ENCODE peak calls at places on chromosome 13, in five cellular contexts. Z is hepatocyte, K is endothelial cell of umbilical vein, H is K562, D is GM23338. N is an unnamed sample.

GRCh38 chr13:45340422-45341033 is 455 bp downstream of the TPT1 start:
- DNase-seq in Z (peak; percentile 95), K (peak; percentile 89), H (peak; percentile 70), D (peak; percentile 93), N (no peak)

GRCh38 chr13:85655040-85655439 is 144.2 kb downstream of the SLITRK6 start:
- DNase-seq in Z (no peak), K (no peak), H (no peak), D (no peak), N (no peak)

GRCh38 chr13:49220035-49220855 is at the start of gene MLNR:
- DNase-seq in Z (peak; percentile 46), K (peak; percentile 14), H (peak; percentile 42), D (peak; percentile 76), N (no peak)

GRCh38 chr13:111486801-111487200 is 166.4 kb downstream of the TEX29 start:
- DNase-seq in Z (no peak), K (no peak), H (no peak), D (no peak), N (no peak)

GRCh38 chr13:66477816-66478215 is 752.3 kb downstream of the PCDH9 start:
- DNase-seq in Z (no peak), K (no peak), H (no peak), D (no peak), N (no peak)

GRCh38 chr13:107734891-107735620 is 480.3 kb downstream of the LIG4 start:
- DNase-seq in Z (no peak), K (no peak), H (no peak), D (no peak), N (no peak)

GRCh38 chr13:96824110-96824509 is 170.2 kb downstream of the OXGR1 start:
- DNase-seq in Z (no peak), K (no peak), H (no peak), D (no peak), N (no peak)

GRCh38 chr13:60165391-60166099 is 1.8 kb upstream of the DIAPH3 start:
- DNase-seq in Z (no peak), K (no peak), H (no peak), D (no peak), N (no peak)

GRCh38 chr13:80850771-80851170 is 509.8 kb upstream of the SPRY2 start:
- DNase-seq in Z (no peak), K (no peak), H (no peak), D (peak; percentile 23), N (no peak)

GRCh38 chr13:34070006-34070405 is 252.1 kb downstream of the RFC3 start:
- DNase-seq in Z (no peak), K (peak; percentile 40), H (no peak), D (no peak), N (peak; percentile 15)

GRCh38 chr13:27920677-27921420 is 1.0 kb downstream of the PDX1 start:
- DNase-seq in Z (no peak), K (no peak), H (no peak), D (peak; percentile 52), N (no peak)
- TF ChIP-seq EZH2 in Z (peak; percentile 6), K (peak; percentile 44), H (no peak), D (peak; percentile 98), N (peak; percentile 84)

GRCh38 chr13:77697208-77698103 is at the start of gene SLAIN1:
- DNase-seq in Z (peak; percentile 87), K (peak; percentile 61), H (peak; percentile 84), D (peak; percentile 94), N (no peak)
- TF ChIP-seq EZH2 in Z (no peak), K (no peak), H (no peak), D (no peak), N (peak; percentile 87)

GRCh38 chr13:27953671-27954405 is 15.3 kb downstream of the CDX2 start:
- DNase-seq in Z (peak; percentile 93), K (peak; percentile 64), H (peak; percentile 56), D (peak; percentile 92), N (no peak)
- TF ChIP-seq EZH2 in Z (peak; percentile 35), K (peak; percentile 75), H (no peak), D (peak; percentile 96), N (peak; percentile 85)

GRCh38 chr13:24747248-24748151 is 16.5 kb upstream of the RNF17 start:
- DNase-seq in Z (peak; percentile 40), K (peak; percentile 12), H (no peak), D (peak; percentile 79), N (no peak)
- TF ChIP-seq EZH2 in Z (no peak), K (peak; percentile 33), H (no peak), D (peak; percentile 77), N (no peak)

GRCh38 chr13:94966380-94966779 is 254.0 kb upstream of the SOX21 start:
- DNase-seq in Z (no peak), K (no peak), H (no peak), D (no peak), N (no peak)
- TF ChIP-seq EZH2 in Z (no peak), K (no peak), H (no peak), D (no peak), N (no peak)

GRCh38 chr13:73248711-73249580 is 190.1 kb downstream of the KLF5 start:
- DNase-seq in Z (peak; percentile 29), K (no peak), H (no peak), D (peak; percentile 18), N (peak; percentile 59)
- TF ChIP-seq EZH2 in Z (no peak), K (no peak), H (no peak), D (no peak), N (no peak)

GRCh38 chr13:24745861-24746617 is 17.9 kb upstream of the RNF17 start:
- DNase-seq in Z (no peak), K (no peak), H (no peak), D (peak; percentile 43), N (no peak)
- TF ChIP-seq EZH2 in Z (peak; percentile 68), K (peak; percentile 58), H (no peak), D (no peak), N (no peak)

GRCh38 chr13:94713556-94714182 is 1.3 kb upstream of the SOX21 start:
- DNase-seq in Z (no peak), K (no peak), H (no peak), D (peak; percentile 43), N (no peak)
- TF ChIP-seq EZH2 in Z (no peak), K (peak; percentile 17), H (no peak), D (peak; percentile 69), N (peak; percentile 51)

GRCh38 chr13:21111546-21111945 is 50.2 kb upstream of the LATS2 start:
- DNase-seq in Z (no peak), K (no peak), H (no peak), D (no peak), N (no peak)
- TF ChIP-seq EZH2 in Z (no peak), K (no peak), H (no peak), D (no peak), N (no peak)

GRCh38 chr13:91346848-91347211 is 657 bp upstream of the MIR17HG start:
- DNase-seq in Z (peak; percentile 27), K (peak; percentile 39), H (peak; percentile 71), D (peak; percentile 34), N (no peak)
- TF ChIP-seq EZH2 in Z (no peak), K (no peak), H (no peak), D (no peak), N (no peak)

N was measured in keratinocyte.